ENCODE peak calls at places on chromosomes 2 and 18, in six cellular contexts. O, V, E, B, A and J are unnamed samples.

GRCh38 chr2:85800576-85800975 is 46.8 kb downstream of the ATOH8 start:
- DNase-seq in O (no peak), V (no peak), E (no peak), B (no peak), A (no peak), J (no peak)

GRCh38 chr2:201709747-201710146 is 11.3 kb upstream of the MPP4 start:
- DNase-seq in O (no peak), V (no peak), E (no peak), B (no peak), A (no peak), J (no peak)

GRCh38 chr2:113078350-113078839 is 10.6 kb downstream of the IL1F10 start:
- DNase-seq in O (peak), V (peak), E (peak), B (peak), A (no peak), J (peak)

GRCh38 chr2:21354113-21354679 is 230.4 kb downstream of the TDRD15 start:
- DNase-seq in O (no peak), V (no peak), E (no peak), B (no peak), A (no peak), J (no peak)

GRCh38 chr2:23602113-23602512 is 217.1 kb downstream of the KLHL29 start:
- DNase-seq in O (no peak), V (no peak), E (no peak), B (peak), A (peak), J (no peak)

GRCh38 chr2:201707753-201708152 is 9.3 kb upstream of the MPP4 start:
- DNase-seq in O (no peak), V (no peak), E (no peak), B (peak), A (no peak), J (no peak)

GRCh38 chr2:240123821-240124650 is 12.1 kb downstream of the COPS9 start:
- DNase-seq in O (peak), V (no peak), E (no peak), B (no peak), A (no peak), J (no peak)

GRCh38 chr2:178392215-178392614 is 58.8 kb downstream of the PRKRA start:
- DNase-seq in O (no peak), V (no peak), E (no peak), B (peak), A (no peak), J (no peak)

GRCh38 chr2:46615555-46616487 is 136.5 kb downstream of the TMEM247 start:
- DNase-seq in O (no peak), V (no peak), E (no peak), B (peak), A (peak), J (no peak)

GRCh38 chr2:237692601-237693079 is 65.3 kb downstream of the LRRFIP1 start:
- DNase-seq in O (no peak), V (no peak), E (no peak), B (peak), A (peak), J (peak)

GRCh38 chr2:151302879-151303278 is 13.4 kb upstream of the NMI start:
- DNase-seq in O (no peak), V (no peak), E (no peak), B (peak), A (peak), J (no peak)

GRCh38 chr2:199463708-199464613 is 6.2 kb upstream of the SATB2 start:
- DNase-seq in O (no peak), V (no peak), E (no peak), B (no peak), A (peak), J (no peak)

GRCh38 chr2:211722928-211723327 is 815.7 kb downstream of the ERBB4 start:
- DNase-seq in O (no peak), V (no peak), E (no peak), B (no peak), A (no peak), J (no peak)

GRCh38 chr18:9928646-9929259 is 14.9 kb downstream of the VAPA start:
- DNase-seq in O (no peak), V (no peak), E (no peak), B (no peak), A (no peak), J (no peak)

GRCh38 chr18:79801217-79801616 is 3.5 kb downstream of the KCNG2 start:
- DNase-seq in O (no peak), V (no peak), E (no peak), B (no peak), A (no peak), J (no peak)

GRCh38 chr2:228094377-228094921 is 87.0 kb downstream of the SPHKAP start:
- DNase-seq in O (no peak), V (no peak), E (no peak), B (peak), A (no peak), J (no peak)

GRCh38 chr2:68734688-68735525 is at the start of gene ARHGAP25:
- DNase-seq in O (no peak), V (no peak), E (no peak), B (no peak), A (no peak), J (no peak)

GRCh38 chr2:84969511-84970265 is 1.3 kb upstream of the KCMF1 start:
- DNase-seq in O (no peak), V (no peak), E (no peak), B (peak), A (no peak), J (no peak)

GRCh38 chr2:48423376-48423775 is 106.6 kb upstream of the STON1 start:
- DNase-seq in O (no peak), V (no peak), E (peak), B (peak), A (no peak), J (no peak)

GRCh38 chr2:147600223-147600622 is 244.6 kb upstream of the ACVR2A start:
- DNase-seq in O (no peak), V (no peak), E (no peak), B (no peak), A (no peak), J (no peak)

GRCh38 chr2:134301099-134301970 is 47.5 kb downstream of the MGAT5 start:
- DNase-seq in O (no peak), V (no peak), E (no peak), B (peak), A (no peak), J (no peak)

GRCh38 chr18:62324917-62325805 is at the start of gene TNFRSF11A:
- DNase-seq in O (no peak), V (no peak), E (no peak), B (peak), A (peak), J (peak)

GRCh38 chr18:44798433-44799048 is 117.9 kb downstream of the SETBP1 start:
- DNase-seq in O (no peak), V (no peak), E (no peak), B (no peak), A (peak), J (no peak)

GRCh38 chr2:234835738-234836137 is 116.1 kb upstream of the SH3BP4 start:
- DNase-seq in O (no peak), V (no peak), E (no peak), B (no peak), A (no peak), J (no peak)

GRCh38 chr2:234495801-234496441 is 960 bp downstream of the ARL4C start:
- DNase-seq in O (no peak), V (no peak), E (no peak), B (peak), A (peak), J (peak)

GRCh38 chr2:204842731-204843490 is 297.6 kb downstream of the PARD3B start:
- DNase-seq in O (peak), V (no peak), E (peak), B (peak), A (peak), J (no peak)

GRCh38 chr2:24489465-24489864 is 1.6 kb upstream of the NCOA1 start:
- DNase-seq in O (no peak), V (no peak), E (no peak), B (no peak), A (peak), J (no peak)

GRCh38 chr18:56202567-56203136 is 435.7 kb downstream of the TXNL1 start:
- DNase-seq in O (no peak), V (no peak), E (no peak), B (peak), A (no peak), J (no peak)

GRCh38 chr2:33115728-33116127 is 169.0 kb downstream of the LTBP1 start:
- DNase-seq in O (no peak), V (no peak), E (no peak), B (no peak), A (no peak), J (no peak)

GRCh38 chr18:51290864-51291263 is 93.4 kb upstream of the MEX3C start:
- DNase-seq in O (no peak), V (no peak), E (no peak), B (peak), A (no peak), J (no peak)

GRCh38 chr2:147515213-147515612 is 329.6 kb upstream of the ACVR2A start:
- DNase-seq in O (no peak), V (no peak), E (no peak), B (no peak), A (peak), J (no peak)

GRCh38 chr2:18404708-18405107 is 155.7 kb downstream of the RDH14 start:
- DNase-seq in O (no peak), V (peak), E (no peak), B (peak), A (peak), J (no peak)

GRCh38 chr2:204452464-204453023 is 92.7 kb upstream of the PARD3B start:
- DNase-seq in O (peak), V (peak), E (peak), B (peak), A (peak), J (peak)

GRCh38 chr2:70620020-70620419 is 66.4 kb upstream of the TGFA start:
- DNase-seq in O (no peak), V (no peak), E (no peak), B (no peak), A (no peak), J (no peak)

GRCh38 chr2:159285433-159285832 is 1.1 kb downstream of the WDSUB1 start:
- DNase-seq in O (no peak), V (no peak), E (no peak), B (no peak), A (no peak), J (no peak)
- TF ChIP-seq CTCF in O (no peak), V (no peak), E (no peak), B (no peak), A (no peak), J (no peak)

DNA sequence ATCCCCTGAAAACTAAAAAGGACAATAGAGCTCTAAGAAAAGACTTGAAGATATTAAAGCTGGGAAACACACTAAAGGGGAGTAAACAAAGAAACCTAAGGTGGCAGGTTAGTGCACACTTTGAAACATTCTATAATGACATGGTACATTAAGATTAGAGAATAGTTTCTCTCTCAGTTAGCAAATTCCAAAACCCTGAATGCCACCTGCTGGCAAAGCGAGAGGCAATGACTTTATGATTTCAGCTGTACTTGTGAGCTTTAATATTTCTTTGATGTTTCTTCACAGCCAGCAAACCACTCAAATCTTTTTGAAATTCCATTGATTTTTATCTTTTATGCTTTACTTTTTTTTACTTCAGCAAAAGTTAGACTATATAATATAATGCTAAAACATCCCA is 86.3 kb downstream of the LRP2 start:
- DNase-seq in O (no peak), V (peak), E (no peak), B (peak), A (no peak), J (peak)
- TF ChIP-seq CTCF in O (no peak), V (peak), E (peak), B (no peak), A (peak), J (no peak)

GRCh38 chr2:98750593-98751282 is 19.8 kb upstream of the MGAT4A start:
- DNase-seq in O (no peak), V (no peak), E (no peak), B (no peak), A (no peak), J (no peak)

GRCh38 chr2:98746426-98746825 is 15.5 kb upstream of the MGAT4A start:
- DNase-seq in O (no peak), V (no peak), E (no peak), B (no peak), A (no peak), J (no peak)

GRCh38 chr2:98749053-98749450 is 18.1 kb upstream of the MGAT4A start:
- DNase-seq in O (no peak), V (no peak), E (no peak), B (peak), A (no peak), J (no peak)

GRCh38 chr2:98748303-98749052 is 17.5 kb upstream of the MGAT4A start:
- DNase-seq in O (no peak), V (no peak), E (no peak), B (no peak), A (no peak), J (no peak)

GRCh38 chr2:98747888-98748287 is 17.0 kb upstream of the MGAT4A start:
- DNase-seq in O (no peak), V (no peak), E (no peak), B (no peak), A (no peak), J (no peak)
- TF ChIP-seq CTCF in O (no peak), V (no peak), E (no peak), B (no peak), A (no peak), J (no peak)

GRCh38 chr2:181892795-181893435 is 1.4 kb downstream of the ITPRID2 start:
- DNase-seq in O (no peak), V (peak), E (no peak), B (peak), A (no peak), J (no peak)

GRCh38 chr2:181894381-181894780 is 2.9 kb downstream of the ITPRID2 start:
- DNase-seq in O (no peak), V (no peak), E (no peak), B (no peak), A (no peak), J (no peak)

GRCh38 chr2:181891258-181891965 is at the start of gene ITPRID2:
- DNase-seq in O (peak), V (peak), E (peak), B (peak), A (peak), J (peak)

GRCh38 chr2:181895788-181896187 is 4.3 kb downstream of the ITPRID2 start:
- DNase-seq in O (no peak), V (no peak), E (no peak), B (no peak), A (no peak), J (no peak)

DNA sequence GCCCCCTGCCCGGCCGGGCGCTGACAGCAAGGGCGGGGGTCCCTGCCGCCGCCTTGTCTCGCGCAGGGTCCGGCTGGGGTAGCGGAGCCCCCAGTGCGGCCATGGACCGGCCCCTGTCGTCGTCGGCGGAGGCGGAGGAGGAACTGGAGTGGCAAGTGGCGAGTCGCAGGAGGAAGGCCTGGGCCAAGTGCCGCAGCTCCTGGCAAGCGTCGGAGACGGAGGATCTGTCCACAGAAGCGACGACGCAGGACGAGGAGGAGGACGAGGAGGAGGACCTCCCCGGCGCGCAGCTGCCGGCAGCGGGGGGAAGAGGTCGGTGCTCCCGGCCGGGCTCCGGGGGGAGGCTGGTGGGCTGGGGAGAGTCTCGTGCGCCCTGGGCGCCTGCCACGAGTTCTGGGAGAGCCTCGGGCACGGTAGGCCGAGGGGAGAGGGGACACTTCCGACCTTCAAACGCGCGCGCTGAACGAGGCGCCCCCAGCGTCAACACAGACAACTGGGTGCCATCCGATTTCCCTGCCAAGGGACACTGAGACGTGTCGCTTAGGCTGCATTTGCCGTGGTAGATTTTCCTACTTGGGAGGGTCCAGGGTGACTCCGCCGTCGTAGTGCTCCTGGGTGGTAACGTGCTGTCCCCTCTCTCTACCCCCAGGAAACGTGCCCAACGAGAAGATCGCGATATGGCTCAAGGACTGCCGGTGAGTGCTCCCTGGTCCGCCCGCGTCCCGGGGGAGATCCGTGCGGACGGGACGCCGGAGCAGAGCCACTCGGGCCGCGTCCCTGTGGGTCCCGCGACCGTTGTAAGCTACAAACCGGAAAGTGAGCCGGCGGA is 650 bp downstream of the ITPRID2 start:
- DNase-seq in O (peak), V (peak), E (no peak), B (peak), A (peak), J (peak)
- TF ChIP-seq CTCF in O (no peak), V (peak), E (no peak), B (no peak), A (peak), J (no peak)